ENCODE peak calls at places on chromosomes 5 and 9, in eight cellular contexts. W is neural progenitor cell, R is endothelial cell, V is gastrocnemius medialis, S is fibroblast of lung, C is WTC11, Y is IMR-90, T is cardiac fibroblast. L is an unnamed sample.

GRCh38 chr9:80213613-80214012 is 641.8 kb downstream of the TLE4 start:
- DNase-seq in W (no peak), R (no peak), V (no peak), S (no peak), C (no peak), Y (no peak), T (no peak), L (no peak)

GRCh38 chr5:73170522-73170921 is 2.5 kb upstream of the TMEM174 start:
- DNase-seq in W (peak), R (peak), V (no peak), S (peak), C (peak), Y (peak), T (peak), L (no peak)

GRCh38 chr9:96084289-96084688 is 208.8 kb downstream of the ERCC6L2 start:
- DNase-seq in W (no peak), R (no peak), V (no peak), S (peak), C (no peak), Y (no peak), T (no peak), L (no peak)

GRCh38 chr9:106058460-106058859 is 364.1 kb downstream of the TMEM38B start:
- DNase-seq in W (no peak), R (no peak), V (no peak), S (no peak), C (no peak), Y (no peak), T (no peak), L (no peak)

GRCh38 chr9:30774326-30774725 is 1610.1 kb upstream of the ACO1 start:
- DNase-seq in W (peak), R (no peak), V (no peak), S (no peak), C (peak), Y (no peak), T (peak), L (no peak)

GRCh38 chr9:93582115-93582514 is 5.7 kb downstream of the PHF2 start:
- DNase-seq in W (no peak), R (no peak), V (no peak), S (no peak), C (no peak), Y (no peak), T (no peak), L (no peak)

GRCh38 chr5:160245506-160246100 is 16.3 kb downstream of the FABP6 start:
- DNase-seq in W (no peak), R (no peak), V (no peak), S (no peak), C (no peak), Y (no peak), T (no peak), L (no peak)

GRCh38 chr5:161077895-161078566 is 226.0 kb upstream of the ATP10B start:
- DNase-seq in W (no peak), R (no peak), V (no peak), S (no peak), C (no peak), Y (no peak), T (no peak), L (no peak)

GRCh38 chr9:100601216-100601615 is 23.3 kb downstream of the CAVIN4 start:
- DNase-seq in W (peak), R (peak), V (no peak), S (peak), C (peak), Y (peak), T (peak), L (peak)

GRCh38 chr9:87882627-87883026 is at the start of gene SPATA31E1:
- DNase-seq in W (peak), R (no peak), V (no peak), S (no peak), C (peak), Y (no peak), T (no peak), L (no peak)

GRCh38 chr9:126618590-126619335 is 5.0 kb downstream of the LMX1B start:
- DNase-seq in W (peak), R (no peak), V (no peak), S (no peak), C (peak), Y (no peak), T (no peak), L (no peak)

GRCh38 chr5:141518616-141519015 is 29.7 kb downstream of the PCDHGC5 start:
- DNase-seq in W (no peak), R (no peak), V (peak), S (no peak), C (no peak), Y (no peak), T (no peak), L (no peak)

GRCh38 chr5:59709346-59709821 is 184.1 kb downstream of the PDE4D start:
- DNase-seq in W (peak), R (no peak), V (no peak), S (no peak), C (peak), Y (no peak), T (no peak), L (no peak)

GRCh38 chr5:135567661-135568060 is 11.1 kb downstream of the CXCL14 start:
- DNase-seq in W (no peak), R (no peak), V (no peak), S (no peak), C (no peak), Y (peak), T (no peak), L (no peak)

GRCh38 chr9:131410051-131410491 is 16.2 kb downstream of the PRRC2B start:
- DNase-seq in W (no peak), R (no peak), V (no peak), S (peak), C (no peak), Y (peak), T (peak), L (no peak)

GRCh38 chr5:116622375-116623075 is 47.9 kb upstream of the SEMA6A start:
- DNase-seq in W (no peak), R (no peak), V (no peak), S (no peak), C (no peak), Y (no peak), T (no peak), L (no peak)

GRCh38 chr5:11385251-11385900 is 518.9 kb downstream of the CTNND2 start:
- DNase-seq in W (peak), R (no peak), V (no peak), S (no peak), C (peak), Y (no peak), T (no peak), L (no peak)

GRCh38 chr5:91281409-91281808 is 101.7 kb downstream of the ARRDC3 start:
- DNase-seq in W (no peak), R (no peak), V (no peak), S (peak), C (no peak), Y (peak), T (peak), L (no peak)

GRCh38 chr5:61461412-61461811 is 129.4 kb downstream of the ZSWIM6 start:
- DNase-seq in W (no peak), R (no peak), V (no peak), S (no peak), C (no peak), Y (no peak), T (no peak), L (no peak)

GRCh38 chr9:87337335-87338074 is 160.2 kb upstream of the DAPK1 start:
- DNase-seq in W (peak), R (no peak), V (no peak), S (peak), C (peak), Y (no peak), T (peak), L (no peak)

GRCh38 chr5:45695011-45695667 is 1.0 kb downstream of the HCN1 start:
- DNase-seq in W (peak), R (peak), V (no peak), S (no peak), C (peak), Y (no peak), T (no peak), L (peak)

GRCh38 chr5:45532826-45533624 is 163.2 kb downstream of the HCN1 start:
- DNase-seq in W (peak), R (no peak), V (no peak), S (no peak), C (no peak), Y (no peak), T (no peak), L (no peak)

GRCh38 chr5:40429258-40430111 is 250.2 kb upstream of the PTGER4 start:
- DNase-seq in W (no peak), R (no peak), V (peak), S (peak), C (no peak), Y (peak), T (peak), L (no peak)

GRCh38 chr5:137753227-137753985 is 757 bp downstream of the HNRNPA0 start:
- DNase-seq in W (peak), R (peak), V (peak), S (no peak), C (peak), Y (no peak), T (no peak), L (peak)

GRCh38 chr9:92989561-92989960 is 42.2 kb downstream of the FGD3 start:
- DNase-seq in W (peak), R (no peak), V (no peak), S (no peak), C (no peak), Y (no peak), T (no peak), L (no peak)

GRCh38 chr9:88379352-88379751 is 8.9 kb upstream of the SPIN1 start:
- DNase-seq in W (no peak), R (no peak), V (no peak), S (no peak), C (peak), Y (no peak), T (no peak), L (no peak)

GRCh38 chr5:42397267-42397666 is 26.0 kb upstream of the GHR start:
- DNase-seq in W (no peak), R (no peak), V (no peak), S (no peak), C (no peak), Y (no peak), T (no peak), L (no peak)

GRCh38 chr5:175814676-175815075 is 56.7 kb upstream of the CPLX2 start:
- DNase-seq in W (no peak), R (no peak), V (peak), S (peak), C (no peak), Y (peak), T (peak), L (no peak)

GRCh38 chr5:61301820-61302563 is 30.1 kb upstream of the ZSWIM6 start:
- DNase-seq in W (peak), R (no peak), V (peak), S (peak), C (no peak), Y (peak), T (peak), L (no peak)

GRCh38 chr9:114908104-114908621 is 22.2 kb downstream of the TNFSF8 start:
- DNase-seq in W (no peak), R (no peak), V (no peak), S (no peak), C (no peak), Y (peak), T (no peak), L (no peak)

GRCh38 chr5:91329273-91329672 is 53.8 kb downstream of the ARRDC3 start:
- DNase-seq in W (no peak), R (no peak), V (no peak), S (no peak), C (no peak), Y (no peak), T (no peak), L (no peak)

GRCh38 chr9:5767968-5768932 is 64.7 kb downstream of the ERMP1 start:
- DNase-seq in W (no peak), R (no peak), V (no peak), S (no peak), C (no peak), Y (no peak), T (no peak), L (no peak)

GRCh38 chr9:5778799-5779198 is 54.1 kb downstream of the ERMP1 start:
- DNase-seq in W (no peak), R (no peak), V (no peak), S (no peak), C (no peak), Y (no peak), T (no peak), L (no peak)

DNA sequence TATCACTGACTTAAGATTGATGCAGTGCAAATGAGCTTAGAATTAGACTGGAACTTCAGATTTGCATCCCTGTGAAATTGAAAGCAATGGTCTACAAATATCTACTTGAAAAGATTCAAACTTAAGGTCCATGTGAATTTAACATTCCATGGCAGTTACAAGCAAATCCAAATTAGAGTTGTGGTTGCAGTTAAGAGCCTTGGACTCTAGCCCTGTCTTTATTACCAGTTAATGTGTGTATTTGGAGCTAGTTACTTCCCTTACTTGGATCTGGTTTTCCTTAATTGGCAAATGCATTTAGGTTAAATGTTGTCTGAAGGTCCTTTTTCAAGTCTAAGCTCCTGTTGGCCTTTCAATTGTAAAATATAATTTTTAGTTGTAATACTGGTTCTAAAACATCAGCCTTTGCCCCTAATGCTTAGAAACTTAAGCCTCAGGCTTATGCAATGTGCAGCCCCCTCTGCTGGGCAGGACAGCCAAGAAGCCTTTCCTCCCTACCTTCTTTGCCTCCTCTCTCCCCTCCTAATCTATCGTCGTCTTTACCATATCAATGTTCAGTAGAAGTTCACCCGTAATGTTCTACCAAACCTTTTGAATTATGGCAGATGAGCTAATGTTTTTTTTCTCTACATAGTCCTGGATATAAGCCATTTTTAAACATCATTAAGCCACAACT is 59.5 kb downstream of the ERMP1 start:
- DNase-seq in W (peak), R (no peak), V (no peak), S (no peak), C (no peak), Y (no peak), T (no peak), L (no peak)
- TF ChIP-seq CTCF in W (peak), R (no peak), V (no peak), S (no peak), C (no peak), Y (no peak), T (peak), L (no peak)

GRCh38 chr5:134525687-134526482 is 415 bp downstream of the JADE2 start:
- DNase-seq in W (peak), R (peak), V (peak), S (peak), C (peak), Y (peak), T (peak), L (peak)
- TF ChIP-seq CTCF in W (no peak), R (no peak), V (no peak), S (no peak), C (no peak), Y (peak), T (no peak), L (no peak)

GRCh38 chr5:55523293-55523692 is 11.5 kb downstream of the PLPP1 start:
- DNase-seq in W (no peak), R (no peak), V (no peak), S (no peak), C (no peak), Y (no peak), T (no peak), L (no peak)

GRCh38 chr5:55520117-55520829 is 14.5 kb downstream of the PLPP1 start:
- DNase-seq in W (no peak), R (no peak), V (no peak), S (no peak), C (no peak), Y (no peak), T (no peak), L (no peak)

GRCh38 chr5:55519001-55519400 is 15.8 kb downstream of the PLPP1 start:
- DNase-seq in W (no peak), R (no peak), V (no peak), S (no peak), C (no peak), Y (no peak), T (no peak), L (no peak)

GRCh38 chr5:55524816-55525215 is 9.9 kb downstream of the PLPP1 start:
- DNase-seq in W (no peak), R (no peak), V (no peak), S (no peak), C (no peak), Y (no peak), T (no peak), L (no peak)

GRCh38 chr5:55521903-55522302 is 12.9 kb downstream of the PLPP1 start:
- DNase-seq in W (no peak), R (no peak), V (no peak), S (no peak), C (no peak), Y (no peak), T (no peak), L (no peak)
- TF ChIP-seq CTCF in W (no peak), R (no peak), V (no peak), S (no peak), C (no peak), Y (no peak), T (no peak), L (no peak)

DNA sequence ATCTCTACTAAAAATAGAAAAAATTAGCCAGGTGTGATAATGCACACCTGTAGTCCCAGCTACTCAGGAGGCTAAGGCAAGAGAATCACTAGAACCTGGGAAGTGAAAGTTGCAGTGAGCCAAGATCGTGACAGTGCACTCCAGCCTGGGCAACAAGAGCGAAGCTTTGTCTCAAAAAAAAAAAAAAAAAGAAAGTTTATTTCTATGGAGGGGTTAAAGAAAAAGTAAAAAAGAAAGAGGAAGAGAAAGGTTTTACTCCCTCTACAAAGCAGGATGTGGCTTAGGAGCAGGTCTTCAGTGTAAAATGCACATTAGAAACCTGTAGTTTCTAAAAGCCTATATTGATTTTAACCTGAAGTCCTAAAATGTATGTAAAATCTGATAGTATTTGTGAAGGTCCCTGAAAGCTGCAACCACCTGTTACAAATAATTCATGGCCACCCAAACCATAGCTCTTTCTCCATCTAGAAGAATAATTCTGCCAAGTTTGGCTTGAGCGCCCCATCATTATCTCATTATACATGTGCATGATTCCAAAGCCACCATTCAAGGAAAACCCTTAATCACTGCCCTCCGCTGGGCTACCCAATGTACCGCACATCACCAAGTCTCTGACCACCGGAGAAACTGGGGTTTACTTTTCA is 3.4 kb downstream of the FNBP1 start:
- DNase-seq in W (peak), R (no peak), V (no peak), S (no peak), C (no peak), Y (no peak), T (no peak), L (no peak)
- TF ChIP-seq CTCF in W (peak), R (no peak), V (no peak), S (no peak), C (no peak), Y (peak), T (no peak), L (peak)

GRCh38 chr9:128102861-128103588 is 24.5 kb downstream of the PTGES2 start:
- DNase-seq in W (no peak), R (no peak), V (peak), S (no peak), C (no peak), Y (no peak), T (no peak), L (no peak)

GRCh38 chr9:128104171-128104618 is 23.3 kb downstream of the PTGES2 start:
- DNase-seq in W (no peak), R (no peak), V (peak), S (no peak), C (no peak), Y (no peak), T (no peak), L (no peak)

GRCh38 chr9:128102196-128102595 is 25.3 kb downstream of the PTGES2 start:
- DNase-seq in W (no peak), R (no peak), V (peak), S (no peak), C (no peak), Y (no peak), T (no peak), L (no peak)

GRCh38 chr9:128101690-128102089 is 25.8 kb downstream of the PTGES2 start:
- DNase-seq in W (no peak), R (no peak), V (peak), S (no peak), C (no peak), Y (no peak), T (no peak), L (no peak)

DNA sequence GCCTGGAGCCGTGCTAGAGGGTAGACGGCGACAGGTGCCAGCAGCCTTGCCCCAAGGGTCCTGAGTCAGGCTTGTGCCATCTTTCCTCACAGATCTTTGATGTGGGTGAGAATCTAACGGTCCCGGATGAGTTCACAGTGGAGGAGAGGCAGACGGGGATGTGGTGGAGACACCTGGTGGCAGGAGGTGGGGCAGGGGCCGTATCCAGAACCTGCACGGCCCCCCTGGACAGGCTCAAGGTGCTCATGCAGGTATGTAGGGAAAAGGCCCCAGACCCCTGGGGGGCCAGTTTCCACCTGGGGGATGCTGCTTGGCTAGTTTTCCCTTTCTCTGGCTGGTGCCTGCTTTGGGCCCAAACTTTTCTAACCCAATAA is 24.0 kb downstream of the PTGES2 start:
- DNase-seq in W (no peak), R (no peak), V (peak), S (no peak), C (no peak), Y (no peak), T (no peak), L (no peak)
- TF ChIP-seq CTCF in W (no peak), R (no peak), V (peak), S (no peak), C (peak), Y (peak), T (no peak), L (peak)

GRCh38 chr5:78268361-78268760 is 26.1 kb downstream of the AP3B1 start:
- DNase-seq in W (no peak), R (no peak), V (no peak), S (no peak), C (no peak), Y (no peak), T (no peak), L (no peak)

GRCh38 chr5:78273436-78273835 is 21.1 kb downstream of the AP3B1 start:
- DNase-seq in W (no peak), R (no peak), V (no peak), S (no peak), C (no peak), Y (no peak), T (peak), L (no peak)

GRCh38 chr5:78271766-78272165 is 22.7 kb downstream of the AP3B1 start:
- DNase-seq in W (peak), R (no peak), V (no peak), S (no peak), C (no peak), Y (no peak), T (no peak), L (no peak)

GRCh38 chr5:78265163-78265562 is 29.3 kb downstream of the AP3B1 start:
- DNase-seq in W (no peak), R (no peak), V (no peak), S (no peak), C (no peak), Y (no peak), T (no peak), L (no peak)

GRCh38 chr5:78269088-78269703 is 25.3 kb downstream of the AP3B1 start:
- DNase-seq in W (no peak), R (no peak), V (no peak), S (peak), C (no peak), Y (peak), T (peak), L (no peak)
- TF ChIP-seq CTCF in W (peak), R (peak), V (peak), S (no peak), C (peak), Y (peak), T (peak), L (peak)